ENCODE peak calls at places on chromosomes 16 and 17, in seven cellular contexts. One of them, this sample, is unnamed.

GRCh38 chr16:77468831-77469230 is 34.0 kb upstream of the ADAMTS18 start:
- DNase-seq in fibroblast of lung: no peak
- DNase-seq in sigmoid colon: no peak
- DNase-seq in left ventricle myocardium inferior: no peak
- DNase-seq in activated CD8-positive, alpha-beta T cell treated with anti-CD3 and anti-CD28 coated beads for 36 hours: no peak
- DNase-seq in fibroblast of mammary gland: no peak
- DNase-seq in GM13977: no peak
- DNase-seq in this sample: no peak

GRCh38 chr17:40615295-40615988 is 32.2 kb downstream of the SMARCE1 start:
- DNase-seq in fibroblast of lung: peak
- DNase-seq in sigmoid colon: no peak
- DNase-seq in left ventricle myocardium inferior: no peak
- DNase-seq in activated CD8-positive, alpha-beta T cell treated with anti-CD3 and anti-CD28 coated beads for 36 hours: peak
- DNase-seq in fibroblast of mammary gland: peak
- DNase-seq in GM13977: peak
- DNase-seq in this sample: peak

GRCh38 chr16:22192261-22193133 is 13.6 kb upstream of the EEF2K start:
- DNase-seq in fibroblast of lung: peak
- DNase-seq in sigmoid colon: peak
- DNase-seq in left ventricle myocardium inferior: peak
- DNase-seq in activated CD8-positive, alpha-beta T cell treated with anti-CD3 and anti-CD28 coated beads for 36 hours: peak
- DNase-seq in fibroblast of mammary gland: peak
- DNase-seq in GM13977: peak
- DNase-seq in this sample: peak

GRCh38 chr17:16052486-16052885 is 52.9 kb downstream of the TTC19 start:
- DNase-seq in fibroblast of lung: peak
- DNase-seq in sigmoid colon: no peak
- DNase-seq in left ventricle myocardium inferior: no peak
- DNase-seq in activated CD8-positive, alpha-beta T cell treated with anti-CD3 and anti-CD28 coated beads for 36 hours: no peak
- DNase-seq in fibroblast of mammary gland: peak
- DNase-seq in GM13977: no peak
- DNase-seq in this sample: no peak

GRCh38 chr16:85329999-85330693 is 217.9 kb upstream of the CIBAR2 start:
- DNase-seq in fibroblast of lung: no peak
- DNase-seq in sigmoid colon: no peak
- DNase-seq in left ventricle myocardium inferior: no peak
- DNase-seq in activated CD8-positive, alpha-beta T cell treated with anti-CD3 and anti-CD28 coated beads for 36 hours: no peak
- DNase-seq in fibroblast of mammary gland: no peak
- DNase-seq in GM13977: no peak
- DNase-seq in this sample: no peak

GRCh38 chr17:41707803-41708669 is 4.1 kb upstream of the GAST start:
- DNase-seq in fibroblast of lung: no peak
- DNase-seq in sigmoid colon: no peak
- DNase-seq in left ventricle myocardium inferior: no peak
- DNase-seq in activated CD8-positive, alpha-beta T cell treated with anti-CD3 and anti-CD28 coated beads for 36 hours: no peak
- DNase-seq in fibroblast of mammary gland: no peak
- DNase-seq in GM13977: no peak
- DNase-seq in this sample: no peak

GRCh38 chr16:27389272-27389961 is 12.6 kb upstream of the IL21R start:
- DNase-seq in fibroblast of lung: peak
- DNase-seq in sigmoid colon: no peak
- DNase-seq in left ventricle myocardium inferior: no peak
- DNase-seq in activated CD8-positive, alpha-beta T cell treated with anti-CD3 and anti-CD28 coated beads for 36 hours: no peak
- DNase-seq in fibroblast of mammary gland: no peak
- DNase-seq in GM13977: no peak
- DNase-seq in this sample: no peak

GRCh38 chr16:66695935-66696668 is 441 bp downstream of the CMTM4 start:
- DNase-seq in fibroblast of lung: no peak
- DNase-seq in sigmoid colon: peak
- DNase-seq in left ventricle myocardium inferior: no peak
- DNase-seq in activated CD8-positive, alpha-beta T cell treated with anti-CD3 and anti-CD28 coated beads for 36 hours: peak
- DNase-seq in fibroblast of mammary gland: no peak
- DNase-seq in GM13977: peak
- DNase-seq in this sample: peak

GRCh38 chr17:43216762-43217613 is 5.3 kb downstream of the TMEM106A start:
- DNase-seq in fibroblast of lung: no peak
- DNase-seq in sigmoid colon: peak
- DNase-seq in left ventricle myocardium inferior: no peak
- DNase-seq in activated CD8-positive, alpha-beta T cell treated with anti-CD3 and anti-CD28 coated beads for 36 hours: no peak
- DNase-seq in fibroblast of mammary gland: no peak
- DNase-seq in GM13977: no peak
- DNase-seq in this sample: no peak

GRCh38 chr16:28491080-28491969 is 549 bp downstream of the CLN3 start:
- DNase-seq in fibroblast of lung: no peak
- DNase-seq in sigmoid colon: peak
- DNase-seq in left ventricle myocardium inferior: peak
- DNase-seq in activated CD8-positive, alpha-beta T cell treated with anti-CD3 and anti-CD28 coated beads for 36 hours: peak
- DNase-seq in fibroblast of mammary gland: no peak
- DNase-seq in GM13977: peak
- DNase-seq in this sample: peak

GRCh38 chr16:85425061-85425662 is 188.0 kb upstream of the GSE1 start:
- DNase-seq in fibroblast of lung: no peak
- DNase-seq in sigmoid colon: peak
- DNase-seq in left ventricle myocardium inferior: peak
- DNase-seq in activated CD8-positive, alpha-beta T cell treated with anti-CD3 and anti-CD28 coated beads for 36 hours: peak
- DNase-seq in fibroblast of mammary gland: no peak
- DNase-seq in GM13977: no peak
- DNase-seq in this sample: peak

GRCh38 chr16:73071131-73071940 is 23.4 kb upstream of the ZFHX3 start:
- DNase-seq in fibroblast of lung: peak
- DNase-seq in sigmoid colon: peak
- DNase-seq in left ventricle myocardium inferior: peak
- DNase-seq in activated CD8-positive, alpha-beta T cell treated with anti-CD3 and anti-CD28 coated beads for 36 hours: no peak
- DNase-seq in fibroblast of mammary gland: no peak
- DNase-seq in GM13977: no peak
- DNase-seq in this sample: peak

GRCh38 chr17:58327363-58328194 is 1.0 kb downstream of the TSPOAP1 start:
- DNase-seq in fibroblast of lung: peak
- DNase-seq in sigmoid colon: no peak
- DNase-seq in left ventricle myocardium inferior: no peak
- DNase-seq in activated CD8-positive, alpha-beta T cell treated with anti-CD3 and anti-CD28 coated beads for 36 hours: no peak
- DNase-seq in fibroblast of mammary gland: no peak
- DNase-seq in GM13977: no peak
- DNase-seq in this sample: no peak

DNA sequence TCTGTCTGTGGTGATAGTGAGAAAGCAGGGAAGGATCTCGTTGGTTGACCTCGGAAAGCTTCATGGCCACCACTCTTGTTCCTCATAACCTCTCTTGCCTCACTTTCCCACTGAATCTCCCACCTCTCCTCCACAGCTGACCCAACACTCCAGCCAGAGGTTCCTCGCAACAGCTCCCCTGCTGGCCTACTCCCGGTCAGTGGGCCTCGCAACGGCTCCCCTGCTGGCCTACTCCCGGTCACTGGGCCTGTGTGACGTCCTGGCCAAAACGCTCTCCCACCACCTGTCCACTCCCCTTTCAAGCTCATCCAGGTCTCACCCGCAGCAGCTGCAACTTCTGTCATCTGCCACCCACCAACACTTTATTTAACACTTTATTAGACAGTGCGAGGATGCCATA is 149.1 kb downstream of the VPS53 start:
- DNase-seq in fibroblast of lung: no peak
- DNase-seq in sigmoid colon: no peak
- DNase-seq in left ventricle myocardium inferior: no peak
- DNase-seq in activated CD8-positive, alpha-beta T cell treated with anti-CD3 and anti-CD28 coated beads for 36 hours: no peak
- DNase-seq in fibroblast of mammary gland: no peak
- DNase-seq in GM13977: no peak
- DNase-seq in this sample: peak
- TF ChIP-seq CTCF in fibroblast of lung: no peak
- TF ChIP-seq CTCF in sigmoid colon: no peak
- TF ChIP-seq CTCF in left ventricle myocardium inferior: no peak
- TF ChIP-seq CTCF in activated CD8-positive, alpha-beta T cell treated with anti-CD3 and anti-CD28 coated beads for 36 hours: no peak
- TF ChIP-seq CTCF in fibroblast of mammary gland: peak
- TF ChIP-seq CTCF in GM13977: no peak
- TF ChIP-seq CTCF in this sample: no peak

GRCh38 chr16:20002936-20003335 is 70.8 kb downstream of the GPR139 start:
- DNase-seq in fibroblast of lung: no peak
- DNase-seq in sigmoid colon: no peak
- DNase-seq in left ventricle myocardium inferior: no peak
- DNase-seq in activated CD8-positive, alpha-beta T cell treated with anti-CD3 and anti-CD28 coated beads for 36 hours: no peak
- DNase-seq in fibroblast of mammary gland: no peak
- DNase-seq in GM13977: no peak
- DNase-seq in this sample: no peak
- TF ChIP-seq CTCF in fibroblast of lung: no peak
- TF ChIP-seq CTCF in sigmoid colon: no peak
- TF ChIP-seq CTCF in left ventricle myocardium inferior: no peak
- TF ChIP-seq CTCF in activated CD8-positive, alpha-beta T cell treated with anti-CD3 and anti-CD28 coated beads for 36 hours: no peak
- TF ChIP-seq CTCF in fibroblast of mammary gland: no peak
- TF ChIP-seq CTCF in GM13977: no peak
- TF ChIP-seq CTCF in this sample: no peak

DNA sequence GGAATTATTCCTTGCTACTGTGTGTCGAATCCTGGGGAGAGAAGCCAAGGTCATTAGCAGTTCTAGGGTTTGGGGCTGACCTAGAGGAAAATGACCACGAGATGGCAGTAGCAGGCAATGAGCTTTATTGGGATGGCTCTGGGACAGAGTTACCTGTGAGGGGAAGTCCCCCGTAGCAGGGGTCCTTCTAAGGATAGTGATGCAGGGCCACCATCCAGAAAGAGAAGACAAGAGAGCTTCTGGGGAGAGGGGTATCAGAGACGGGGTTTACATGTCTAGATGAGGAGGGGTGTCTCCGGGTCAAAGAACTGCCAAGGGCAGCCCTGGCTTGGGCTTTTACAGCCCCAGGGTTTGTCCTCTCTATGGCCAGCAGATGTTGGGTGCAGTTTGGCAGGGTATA is 6.4 kb upstream of the GGT6 start:
- DNase-seq in fibroblast of lung: peak
- DNase-seq in sigmoid colon: no peak
- DNase-seq in left ventricle myocardium inferior: no peak
- DNase-seq in activated CD8-positive, alpha-beta T cell treated with anti-CD3 and anti-CD28 coated beads for 36 hours: peak
- DNase-seq in fibroblast of mammary gland: peak
- DNase-seq in GM13977: peak
- DNase-seq in this sample: peak
- TF ChIP-seq CTCF in fibroblast of lung: peak
- TF ChIP-seq CTCF in sigmoid colon: peak
- TF ChIP-seq CTCF in left ventricle myocardium inferior: peak
- TF ChIP-seq CTCF in activated CD8-positive, alpha-beta T cell treated with anti-CD3 and anti-CD28 coated beads for 36 hours: peak
- TF ChIP-seq CTCF in fibroblast of mammary gland: peak
- TF ChIP-seq CTCF in GM13977: peak
- TF ChIP-seq CTCF in this sample: peak

GRCh38 chr17:60231691-60232090 is 81.9 kb downstream of the CA4 start:
- DNase-seq in fibroblast of lung: peak
- DNase-seq in sigmoid colon: no peak
- DNase-seq in left ventricle myocardium inferior: no peak
- DNase-seq in activated CD8-positive, alpha-beta T cell treated with anti-CD3 and anti-CD28 coated beads for 36 hours: no peak
- DNase-seq in fibroblast of mammary gland: peak
- DNase-seq in GM13977: no peak
- DNase-seq in this sample: no peak

GRCh38 chr17:60230358-60230757 is 80.6 kb downstream of the CA4 start:
- DNase-seq in fibroblast of lung: no peak
- DNase-seq in sigmoid colon: no peak
- DNase-seq in left ventricle myocardium inferior: no peak
- DNase-seq in activated CD8-positive, alpha-beta T cell treated with anti-CD3 and anti-CD28 coated beads for 36 hours: no peak
- DNase-seq in fibroblast of mammary gland: peak
- DNase-seq in GM13977: no peak
- DNase-seq in this sample: no peak

GRCh38 chr17:60229189-60229802 is 79.5 kb downstream of the CA4 start:
- DNase-seq in fibroblast of lung: peak
- DNase-seq in sigmoid colon: no peak
- DNase-seq in left ventricle myocardium inferior: no peak
- DNase-seq in activated CD8-positive, alpha-beta T cell treated with anti-CD3 and anti-CD28 coated beads for 36 hours: no peak
- DNase-seq in fibroblast of mammary gland: peak
- DNase-seq in GM13977: no peak
- DNase-seq in this sample: no peak

DNA sequence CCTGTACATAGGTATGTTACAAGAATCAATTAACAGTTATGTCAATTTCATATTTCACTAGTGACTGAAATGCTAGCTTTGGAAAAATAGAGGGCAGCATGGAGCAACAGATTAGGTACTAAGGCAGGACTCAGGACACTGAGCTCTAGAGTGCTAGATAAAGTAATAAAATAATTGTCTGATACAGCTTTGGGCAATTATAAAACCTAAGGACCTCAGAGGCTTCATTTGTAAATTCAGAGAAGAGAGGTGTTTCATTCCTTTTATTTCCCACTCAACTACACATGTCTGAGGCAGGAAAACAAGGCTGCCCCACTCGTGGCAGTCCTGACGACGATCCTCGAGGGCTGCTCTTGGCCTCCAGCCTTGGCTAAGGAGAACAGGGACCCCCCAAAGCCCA is 81.5 kb downstream of the CA4 start:
- DNase-seq in fibroblast of lung: peak
- DNase-seq in sigmoid colon: no peak
- DNase-seq in left ventricle myocardium inferior: no peak
- DNase-seq in activated CD8-positive, alpha-beta T cell treated with anti-CD3 and anti-CD28 coated beads for 36 hours: no peak
- DNase-seq in fibroblast of mammary gland: peak
- DNase-seq in GM13977: peak
- DNase-seq in this sample: no peak
- TF ChIP-seq CTCF in fibroblast of lung: peak
- TF ChIP-seq CTCF in sigmoid colon: no peak
- TF ChIP-seq CTCF in left ventricle myocardium inferior: peak
- TF ChIP-seq CTCF in activated CD8-positive, alpha-beta T cell treated with anti-CD3 and anti-CD28 coated beads for 36 hours: peak
- TF ChIP-seq CTCF in fibroblast of mammary gland: peak
- TF ChIP-seq CTCF in GM13977: peak
- TF ChIP-seq CTCF in this sample: no peak

This sample was measured in endothelial cell.